ENCODE peak calls at places on chromosomes 12 and 14, in eight cellular contexts. H is activated gamma-delta T cell treated with Interleukin-2 at 50 U/mL for 16 hours; X is psoas muscle; D is AG09319; C is M059J; P is non-pigmented ciliary epithelial cell; Y is activated CD4-positive, alpha-beta T cell treated with anti-CD3 and anti-CD28 coated beads for 48 hours; A is ascending aorta. K is an unnamed sample.

GRCh38 chr14:91149462-91149861 is 35.6 kb downstream of the DGLUCY start:
- DNase-seq in Y (no peak), H (no peak), X (peak; percentile 25), A (no peak), P (peak; percentile 96), D (peak; percentile 99), C (peak; percentile 98), K (peak; percentile 99)

GRCh38 chr12:28795306-28795705 is 353.8 kb upstream of the FAR2 start:
- DNase-seq in Y (no peak), C (peak; percentile 7), H (no peak), A (no peak), P (no peak), D (no peak), X (no peak), K (no peak)

GRCh38 chr12:113086249-113087164 is 30.0 kb downstream of the DTX1 start:
- DNase-seq in Y (peak; percentile 37), H (peak; percentile 42), D (no peak), C (peak; percentile 69), X (no peak), P (no peak), A (no peak), K (no peak)

GRCh38 chr12:65500121-65500846 is 221.8 kb downstream of the MSRB3 start:
- DNase-seq in D (no peak), P (peak; percentile 34), H (no peak), Y (no peak), X (no peak), C (peak; percentile 81), A (no peak), K (peak; percentile 51)

GRCh38 chr12:59664495-59664894 is 68.7 kb downstream of the SLC16A7 start:
- DNase-seq in A (no peak), H (no peak), X (no peak), D (no peak), C (no peak), Y (no peak), P (no peak), K (no peak)

GRCh38 chr12:42625611-42626010 is 36.1 kb upstream of the PRICKLE1 start:
- DNase-seq in D (no peak), C (peak; percentile 16), X (no peak), H (no peak), P (no peak), A (no peak), Y (no peak), K (no peak)

GRCh38 chr14:93105362-93105761 is 10.4 kb downstream of the ITPK1 start:
- DNase-seq in P (no peak), H (no peak), Y (no peak), A (no peak), D (peak; percentile 45), C (peak; percentile 77), X (peak; percentile 48), K (no peak)

GRCh38 chr12:18171571-18171970 is 81.6 kb upstream of the RERGL start:
- DNase-seq in X (no peak), Y (no peak), C (peak; percentile 48), H (no peak), D (no peak), A (no peak), P (peak; percentile 73), K (no peak)

GRCh38 chr12:131052891-131053290 is 99.2 kb downstream of the ADGRD1 start:
- DNase-seq in C (no peak), X (no peak), P (no peak), A (no peak), D (no peak), H (no peak), Y (no peak), K (no peak)

GRCh38 chr14:47102472-47102871 is 450.9 kb upstream of the RPL10L start:
- DNase-seq in H (no peak), C (no peak), X (no peak), A (no peak), Y (no peak), D (no peak), P (no peak), K (no peak)

GRCh38 chr14:80003138-80003537 is 208.2 kb downstream of the DIO2 start:
- DNase-seq in X (no peak), D (peak; percentile 2), Y (no peak), C (peak; percentile 29), H (no peak), P (no peak), A (no peak), K (peak; percentile 1)

GRCh38 chr12:94582591-94582990 is 67.8 kb downstream of the TMCC3 start:
- DNase-seq in A (no peak), P (no peak), X (no peak), Y (no peak), D (no peak), H (no peak), C (no peak), K (no peak)

GRCh38 chr12:48819986-48820385 is 1.7 kb downstream of the CACNB3 start:
- DNase-seq in A (no peak), Y (no peak), D (no peak), C (no peak), P (no peak), H (no peak), X (no peak), K (no peak)